ENCODE peak calls at places on chromosomes 2 and 18, in ten cellular contexts. Q, J, B, Z, D, U, K, W, L and O are unnamed samples.

GRCh38 chr18:11511434-11512095 is 97.8 kb upstream of the SLC35G4 start:
- DNase-seq in Q (no peak), J (no peak), B (no peak), Z (peak; percentile 57), D (no peak), U (no peak), K (no peak), W (no peak), L (no peak), O (no peak)

GRCh38 chr2:173589604-173590277 is 235.1 kb downstream of the CDCA7 start:
- DNase-seq in Q (peak; percentile 96), J (no peak), B (peak; percentile 73), Z (no peak), D (no peak), U (peak; percentile 13), K (peak; percentile 15), W (no peak), L (no peak), O (peak; percentile 12)

GRCh38 chr18:3319399-3319798 is 57.5 kb downstream of the MYL12B start:
- DNase-seq in Q (no peak), J (peak; percentile 39), B (no peak), Z (no peak), D (no peak), U (peak; percentile 49), K (no peak), W (no peak), L (no peak), O (no peak)

GRCh38 chr2:55157474-55157884 is 74.6 kb downstream of the CLHC1 start:
- DNase-seq in Q (peak; percentile 15), J (no peak), B (peak; percentile 10), Z (no peak), D (no peak), U (peak; percentile 54), K (no peak), W (no peak), L (no peak), O (no peak)

GRCh38 chr2:96668771-96669170 is 26.2 kb downstream of the FER1L5 start:
- DNase-seq in Q (no peak), J (no peak), B (no peak), Z (no peak), D (no peak), U (no peak), K (no peak), W (no peak), L (no peak), O (no peak)

GRCh38 chr2:1324884-1325283 is 88.4 kb upstream of the TPO start:
- DNase-seq in Q (no peak), J (no peak), B (no peak), Z (no peak), D (no peak), U (no peak), K (no peak), W (no peak), L (no peak), O (no peak)

GRCh38 chr2:226893206-226893605 is 57.4 kb downstream of the RHBDD1 start:
- DNase-seq in Q (no peak), J (no peak), B (no peak), Z (no peak), D (no peak), U (peak; percentile 32), K (no peak), W (no peak), L (no peak), O (no peak)

GRCh38 chr2:77228379-77228778 is 293.8 kb downstream of the LRRTM4 start:
- DNase-seq in Q (peak; percentile 4), J (peak; percentile 3), B (no peak), Z (no peak), D (no peak), U (peak; percentile 25), K (no peak), W (peak; percentile 57), L (no peak), O (peak; percentile 57)

GRCh38 chr2:237773826-237774225 is 24.8 kb upstream of the RBM44 start:
- DNase-seq in Q (no peak), J (no peak), B (no peak), Z (no peak), D (no peak), U (no peak), K (no peak), W (no peak), L (no peak), O (no peak)

GRCh38 chr2:223313101-223313500 is 261.1 kb downstream of the KCNE4 start:
- DNase-seq in Q (no peak), J (no peak), B (no peak), Z (no peak), D (no peak), U (no peak), K (no peak), W (no peak), L (no peak), O (no peak)

GRCh38 chr2:30155202-30155601 is 8.4 kb downstream of the YPEL5 start:
- DNase-seq in Q (no peak), J (no peak), B (no peak), Z (no peak), D (no peak), U (peak; percentile 55), K (no peak), W (no peak), L (no peak), O (no peak)

GRCh38 chr2:112646102-112646719 is 472 bp downstream of the SLC20A1 start:
- DNase-seq in Q (no peak), J (no peak), B (peak; percentile 51), Z (no peak), D (peak; percentile 61), U (no peak), K (no peak), W (peak; percentile 40), L (peak; percentile 76), O (no peak)

GRCh38 chr2:84861539-84861938 is 19.3 kb downstream of the TRABD2A start:
- DNase-seq in Q (no peak), J (no peak), B (no peak), Z (no peak), D (no peak), U (no peak), K (no peak), W (no peak), L (no peak), O (no peak)

GRCh38 chr2:128777091-128778045 is 458.7 kb upstream of the HS6ST1 start:
- DNase-seq in Q (no peak), J (no peak), B (no peak), Z (no peak), D (peak; percentile 25), U (no peak), K (no peak), W (no peak), L (no peak), O (no peak)

GRCh38 chr2:4047961-4048891 is 344.9 kb downstream of the DCDC2C start:
- DNase-seq in Q (peak; percentile 19), J (peak; percentile 96), B (no peak), Z (no peak), D (no peak), U (no peak), K (no peak), W (no peak), L (no peak), O (no peak)

GRCh38 chr18:76859474-76860339 is 37.4 kb downstream of the ZNF236 start:
- DNase-seq in Q (no peak), J (no peak), B (no peak), Z (peak; percentile 79), D (no peak), U (no peak), K (no peak), W (no peak), L (no peak), O (no peak)

GRCh38 chr18:3799515-3799914 is 349.5 kb downstream of the TGIF1 start:
- DNase-seq in Q (no peak), J (no peak), B (peak; percentile 53), Z (no peak), D (no peak), U (peak; percentile 25), K (no peak), W (peak; percentile 44), L (no peak), O (no peak)

GRCh38 chr2:86480105-86480504 is 38.9 kb downstream of the KDM3A start:
- DNase-seq in Q (peak; percentile 9), J (no peak), B (peak; percentile 5), Z (no peak), D (peak; percentile 49), U (no peak), K (no peak), W (no peak), L (peak; percentile 64), O (no peak)

GRCh38 chr2:171491292-171491691 is 31.0 kb upstream of the CYBRD1 start:
- DNase-seq in Q (no peak), J (no peak), B (no peak), Z (no peak), D (no peak), U (no peak), K (no peak), W (no peak), L (no peak), O (no peak)

GRCh38 chr2:220154243-220154642 is 526.8 kb downstream of the SLC4A3 start:
- DNase-seq in Q (no peak), J (no peak), B (no peak), Z (no peak), D (no peak), U (no peak), K (no peak), W (no peak), L (no peak), O (no peak)

GRCh38 chr2:179569834-179570233 is 291.6 kb downstream of the ZNF385B start:
- DNase-seq in Q (peak; percentile 81), J (peak; percentile 32), B (no peak), Z (no peak), D (no peak), U (peak; percentile 41), K (no peak), W (no peak), L (no peak), O (no peak)

GRCh38 chr2:231573096-231573495 is 19.6 kb upstream of the TEX44 start:
- DNase-seq in Q (no peak), J (no peak), B (no peak), Z (no peak), D (no peak), U (no peak), K (no peak), W (peak; percentile 36), L (no peak), O (no peak)

GRCh38 chr2:173037245-173038106 is 38.2 kb upstream of the MAP3K20 start:
- DNase-seq in Q (no peak), J (no peak), B (no peak), Z (no peak), D (no peak), U (peak; percentile 17), K (no peak), W (peak; percentile 36), L (peak; percentile 63), O (no peak)

GRCh38 chr2:41894563-41895333 is 153.1 kb upstream of the PKDCC start:
- DNase-seq in Q (peak; percentile 71), J (no peak), B (no peak), Z (no peak), D (no peak), U (no peak), K (no peak), W (no peak), L (no peak), O (no peak)

GRCh38 chr2:178194600-178195389 is 483 bp downstream of the OSBPL6 start:
- DNase-seq in Q (peak; percentile 67), J (peak; percentile 60), B (no peak), Z (peak; percentile 49), D (peak; percentile 56), U (peak; percentile 70), K (peak; percentile 1), W (peak; percentile 56), L (peak; percentile 61), O (no peak)

GRCh38 chr18:49160075-49160930 is 209.5 kb upstream of the SMAD7 start:
- DNase-seq in Q (no peak), J (no peak), B (no peak), Z (no peak), D (no peak), U (peak; percentile 62), K (no peak), W (no peak), L (no peak), O (peak; percentile 29)

GRCh38 chr2:34447097-34447496 is 848.0 kb upstream of the FAM98A start:
- DNase-seq in Q (no peak), J (no peak), B (no peak), Z (no peak), D (no peak), U (no peak), K (no peak), W (no peak), L (no peak), O (no peak)

GRCh38 chr18:4871197-4871596 is 325.9 kb downstream of the AKAIN1 start:
- DNase-seq in Q (no peak), J (no peak), B (no peak), Z (no peak), D (no peak), U (no peak), K (no peak), W (no peak), L (no peak), O (no peak)